ENCODE peak calls at places on chromosome 10, in ten cellular contexts. I, S, C, F, R, V, Q, Z, T and N are unnamed samples. For H3K4me1, the result is how much of the 10 kb centered on the place peaks cover.

GRCh38 chr10:12796431-12797185 is 204.9 kb downstream of the CCDC3 start:
- DNase-seq in I (no peak), S (no peak), C (no peak), F (no peak), R (no peak), V (no peak), Q (no peak), Z (no peak), T (no peak), N (no peak)

GRCh38 chr10:68666280-68666760 is 54.7 kb upstream of the CCAR1 start:
- DNase-seq in I (no peak), S (no peak), C (no peak), F (peak), R (no peak), V (peak), Q (no peak), Z (no peak), T (no peak), N (no peak)

GRCh38 chr10:119849031-119849789 is 23.4 kb downstream of the MCMBP start:
- DNase-seq in I (no peak), S (no peak), C (no peak), F (peak), R (no peak), V (peak), Q (no peak), Z (no peak), T (no peak), N (no peak)

GRCh38 chr10:99709480-99710229 is 22.3 kb downstream of the COX15 start:
- DNase-seq in I (no peak), S (no peak), C (no peak), F (no peak), R (no peak), V (no peak), Q (no peak), Z (no peak), T (no peak), N (no peak)

GRCh38 chr10:99993994-99994689 is 15.6 kb downstream of the DNMBP start:
- DNase-seq in I (no peak), S (no peak), C (peak), F (peak), R (peak), V (no peak), Q (no peak), Z (peak), T (no peak), N (peak)

GRCh38 chr10:119315128-119316001 is 108.0 kb downstream of the GRK5 start:
- DNase-seq in I (no peak), S (no peak), C (no peak), F (peak), R (peak), V (peak), Q (no peak), Z (peak), T (no peak), N (peak)

GRCh38 chr10:38979535-38979934 is 885.4 kb downstream of the ZNF37A start:
- DNase-seq in I (no peak), S (no peak), C (no peak), F (no peak), R (no peak), V (no peak), Q (peak), Z (no peak), T (no peak), N (no peak)

GRCh38 chr10:93417264-93417663 is 64.9 kb downstream of the MYOF start:
- DNase-seq in I (no peak), S (no peak), C (no peak), F (no peak), R (peak), V (no peak), Q (no peak), Z (peak), T (no peak), N (no peak)

GRCh38 chr10:91883549-91884542 is 25.4 kb downstream of the FGFBP3 start:
- DNase-seq in I (peak), S (no peak), C (no peak), F (peak), R (peak), V (no peak), Q (no peak), Z (peak), T (no peak), N (no peak)

GRCh38 chr10:60817135-60817805 is 39.0 kb downstream of the CDK1 start:
- DNase-seq in I (no peak), S (peak), C (no peak), F (peak), R (no peak), V (no peak), Q (no peak), Z (no peak), T (no peak), N (no peak)

GRCh38 chr10:98446121-98446655 is 547 bp downstream of the HPS1 start:
- DNase-seq in I (peak), S (peak), C (no peak), F (peak), R (peak), V (peak), Q (peak), Z (no peak), T (no peak), N (no peak)
- H3K27ac ChIP-seq in I (peak), S (peak), C (peak), F (peak), R (peak), V (peak), Q (peak), Z (peak), T (peak), N (peak)

DNA sequence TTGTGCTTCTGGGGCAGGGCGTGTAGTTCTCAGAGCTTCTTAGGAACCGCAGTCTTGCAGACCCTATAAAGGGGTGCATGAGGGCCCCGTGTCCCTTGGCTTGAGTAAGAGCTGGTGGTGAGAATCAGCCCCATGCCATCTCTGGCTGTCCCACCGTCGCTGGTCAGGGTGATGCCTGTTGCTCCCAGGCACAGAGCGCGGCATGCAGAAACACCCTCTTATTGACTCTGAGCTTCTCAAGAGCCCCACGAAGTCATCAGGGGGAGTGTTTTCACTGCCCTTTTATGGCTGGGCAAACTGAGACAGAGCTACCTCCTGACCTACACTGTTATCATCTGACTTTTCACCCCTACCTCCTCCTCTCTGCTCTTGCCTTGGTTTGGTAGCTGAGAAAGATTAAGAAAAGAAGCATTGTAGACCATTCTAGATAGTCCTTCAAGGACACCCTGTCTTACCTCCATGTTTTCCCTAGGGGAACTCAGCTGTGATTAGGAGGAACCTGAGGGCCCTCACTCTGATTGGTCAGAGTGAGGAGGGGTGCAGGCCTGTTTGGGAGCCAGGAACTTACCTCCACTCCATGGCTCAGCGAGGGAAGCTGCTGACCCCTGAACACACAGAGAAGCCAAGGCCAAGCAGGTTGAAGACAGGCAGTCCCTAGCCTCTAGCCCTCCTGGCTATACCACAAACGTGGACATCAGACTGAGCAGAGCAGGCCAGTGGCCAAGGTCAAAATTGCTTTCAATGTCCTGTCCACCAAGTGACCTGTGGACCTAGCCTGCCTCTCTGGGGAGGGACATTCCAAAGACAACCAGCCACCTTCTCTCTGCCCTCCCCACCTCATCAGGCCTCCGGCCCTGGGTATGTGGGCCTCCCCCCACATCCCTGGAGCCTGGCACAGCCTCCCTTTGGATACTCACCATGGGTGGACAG is 17.6 kb downstream of the UNC5B start:
- DNase-seq in I (no peak), S (no peak), C (no peak), F (no peak), R (no peak), V (no peak), Q (peak), Z (no peak), T (no peak), N (no peak)
- H3K4me1 ChIP-seq in I (under half), S (under half), C (under half), F (half or more), R (under half), V (under half), Q (under half), Z (under half), T (half or more), N (under half)

GRCh38 chr10:35386594-35387174 is 50.4 kb downstream of the CCNY start:
- DNase-seq in I (no peak), S (no peak), C (no peak), F (peak), R (peak), V (no peak), Q (no peak), Z (no peak), T (no peak), N (no peak)
- H3K4me3 ChIP-seq in I (no peak), S (no peak), C (no peak), F (no peak), R (no peak), V (no peak), Q (no peak), Z (no peak), T (no peak), N (no peak)

DNA sequence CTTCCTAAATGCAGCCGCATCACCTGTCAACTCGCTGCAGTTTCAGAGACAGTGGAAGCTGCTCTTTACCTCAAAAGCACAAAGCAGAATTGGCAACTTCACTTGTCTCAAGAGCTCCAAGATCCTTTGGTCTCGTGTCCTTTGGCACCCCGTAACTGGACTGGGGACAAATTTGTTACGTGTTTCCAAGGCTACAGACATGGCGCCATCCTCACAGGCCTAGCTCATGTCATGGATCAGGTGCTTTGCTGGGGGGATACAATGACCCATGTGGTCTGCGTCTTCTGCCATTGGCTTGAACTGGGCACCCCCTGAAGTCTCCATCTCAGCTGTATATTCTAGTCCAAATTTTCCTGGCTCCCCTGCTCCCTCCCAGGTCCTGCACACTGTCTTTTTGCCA is 48.6 kb downstream of the CHST3 start:
- DNase-seq in I (no peak), S (no peak), C (no peak), F (no peak), R (no peak), V (no peak), Q (no peak), Z (no peak), T (no peak), N (no peak)
- H3K27ac ChIP-seq in I (no peak), S (no peak), C (no peak), F (no peak), R (peak), V (no peak), Q (no peak), Z (peak), T (no peak), N (no peak)

GRCh38 chr10:114684822-114685209 is 26.7 kb upstream of the ABLIM1 start:
- DNase-seq in I (no peak), S (no peak), C (no peak), F (peak), R (no peak), V (no peak), Q (no peak), Z (no peak), T (no peak), N (no peak)
- H3K4me1 ChIP-seq in I (under half), S (under half), C (half or more), F (under half), R (under half), V (under half), Q (under half), Z (under half), T (half or more), N (under half)

DNA sequence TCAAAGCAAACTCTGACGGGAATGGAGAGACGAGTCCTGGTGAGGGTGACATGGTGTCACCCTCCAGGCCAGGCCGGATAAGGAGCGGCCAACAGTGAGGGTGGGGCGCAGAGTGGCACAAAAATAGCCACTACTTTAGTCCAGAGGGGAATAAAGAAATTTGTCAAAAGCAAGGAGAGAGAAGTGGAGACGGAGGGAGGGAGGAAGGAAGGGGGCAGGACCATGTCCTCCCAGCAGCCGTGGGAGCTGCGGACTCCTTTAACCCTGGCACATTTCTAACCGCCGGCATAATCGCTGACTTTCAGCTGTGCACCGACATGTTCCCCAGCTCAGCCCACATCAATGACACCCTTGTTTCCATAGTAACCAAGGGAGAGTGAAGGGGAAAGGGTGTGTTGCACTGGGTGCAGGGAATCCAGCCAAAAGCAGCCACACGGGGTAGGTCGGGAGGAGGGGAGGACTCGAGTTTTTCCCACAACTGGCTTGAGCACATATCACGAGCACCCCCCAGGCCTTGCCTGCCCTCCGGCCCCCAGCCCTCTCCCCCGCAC is 29.8 kb downstream of the TRIM8 start:
- DNase-seq in I (peak), S (no peak), C (no peak), F (peak), R (peak), V (no peak), Q (no peak), Z (peak), T (no peak), N (peak)
- H3K4me3 ChIP-seq in I (peak), S (no peak), C (peak), F (no peak), R (peak), V (no peak), Q (peak), Z (peak), T (peak), N (peak)

DNA sequence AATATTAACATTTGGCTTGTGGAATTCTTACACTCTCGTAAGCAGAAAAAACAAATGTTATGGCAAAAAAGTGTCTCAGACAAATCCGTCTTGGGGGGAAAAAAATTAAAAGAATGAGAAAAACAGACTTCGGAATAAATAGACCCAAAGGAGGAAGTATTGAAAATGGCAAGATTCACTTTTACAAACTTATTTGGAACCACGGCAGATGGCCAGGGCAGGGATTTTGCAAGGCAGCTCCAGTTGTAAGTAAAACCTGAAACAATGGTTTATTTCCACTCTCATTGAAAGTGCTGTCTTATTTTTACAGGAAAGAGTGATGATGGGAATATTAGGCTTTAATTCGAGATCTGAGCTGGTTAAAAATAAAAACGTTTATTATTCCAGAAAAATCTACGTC is 1.5 kb upstream of the ZNF438 start:
- DNase-seq in I (no peak), S (no peak), C (no peak), F (no peak), R (no peak), V (no peak), Q (no peak), Z (no peak), T (no peak), N (no peak)
- H3K27ac ChIP-seq in I (no peak), S (no peak), C (peak), F (no peak), R (no peak), V (peak), Q (peak), Z (peak), T (peak), N (peak)

GRCh38 chr10:124696446-124697392 is 47.5 kb downstream of the FAM53B start:
- DNase-seq in I (no peak), S (peak), C (no peak), F (no peak), R (no peak), V (no peak), Q (peak), Z (no peak), T (no peak), N (no peak)
- H3K4me1 ChIP-seq in I (under half), S (half or more), C (half or more), F (under half), R (half or more), V (under half), Q (under half), Z (half or more), T (half or more), N (under half)